ENCODE peak calls at places on chromosomes 13 and 19, in five cellular contexts. One of them, this sample, is unnamed.

GRCh38 chr19:40954573-40954972 is 36.5 kb upstream of the CYP2B6 start:
- DNase-seq in amniotic epithelial cell: peak
- DNase-seq in skeletal muscle cell: no peak
- DNase-seq in stimulated activated CD8-positive, alpha-beta memory T cell treated with anti-CD3 and anti-CD28 coated beads, Interleukin-2, amount 100 ng/mL, for 1 hour: no peak
- DNase-seq in AG04450: no peak
- DNase-seq in this sample: no peak

GRCh38 chr13:109426690-109426990 is 359.7 kb downstream of the IRS2 start:
- DNase-seq in stimulated activated CD8-positive, alpha-beta memory T cell treated with anti-CD3 and anti-CD28 coated beads, Interleukin-2, amount 100 ng/mL, for 1 hour: no peak
- DNase-seq in skeletal muscle cell: no peak
- DNase-seq in amniotic epithelial cell: peak
- DNase-seq in AG04450: no peak
- DNase-seq in this sample: no peak

GRCh38 chr13:26759907-26760834 is at the start of gene GPR12:
- DNase-seq in amniotic epithelial cell: peak
- DNase-seq in AG04450: no peak
- DNase-seq in skeletal muscle cell: no peak
- DNase-seq in stimulated activated CD8-positive, alpha-beta memory T cell treated with anti-CD3 and anti-CD28 coated beads, Interleukin-2, amount 100 ng/mL, for 1 hour: no peak
- DNase-seq in this sample: no peak

GRCh38 chr13:103731959-103732358 is 665.7 kb upstream of the SLC10A2 start:
- DNase-seq in AG04450: no peak
- DNase-seq in stimulated activated CD8-positive, alpha-beta memory T cell treated with anti-CD3 and anti-CD28 coated beads, Interleukin-2, amount 100 ng/mL, for 1 hour: no peak
- DNase-seq in amniotic epithelial cell: no peak
- DNase-seq in skeletal muscle cell: no peak
- DNase-seq in this sample: no peak

GRCh38 chr19:1015782-1016646 is 4.9 kb downstream of the TMEM259 start:
- DNase-seq in stimulated activated CD8-positive, alpha-beta memory T cell treated with anti-CD3 and anti-CD28 coated beads, Interleukin-2, amount 100 ng/mL, for 1 hour: no peak
- DNase-seq in amniotic epithelial cell: no peak
- DNase-seq in AG04450: no peak
- DNase-seq in skeletal muscle cell: no peak
- DNase-seq in this sample: no peak

GRCh38 chr13:49749852-49750251 is 42.6 kb downstream of the KPNA3 start:
- DNase-seq in skeletal muscle cell: no peak
- DNase-seq in AG04450: no peak
- DNase-seq in amniotic epithelial cell: no peak
- DNase-seq in stimulated activated CD8-positive, alpha-beta memory T cell treated with anti-CD3 and anti-CD28 coated beads, Interleukin-2, amount 100 ng/mL, for 1 hour: no peak
- DNase-seq in this sample: no peak

GRCh38 chr19:18397242-18398202 is at the start of gene LRRC25:
- DNase-seq in AG04450: no peak
- DNase-seq in amniotic epithelial cell: no peak
- DNase-seq in skeletal muscle cell: no peak
- DNase-seq in stimulated activated CD8-positive, alpha-beta memory T cell treated with anti-CD3 and anti-CD28 coated beads, Interleukin-2, amount 100 ng/mL, for 1 hour: no peak
- DNase-seq in this sample: no peak

GRCh38 chr13:47085346-47085745 is 188.5 kb upstream of the HTR2A start:
- DNase-seq in stimulated activated CD8-positive, alpha-beta memory T cell treated with anti-CD3 and anti-CD28 coated beads, Interleukin-2, amount 100 ng/mL, for 1 hour: no peak
- DNase-seq in amniotic epithelial cell: peak
- DNase-seq in skeletal muscle cell: no peak
- DNase-seq in AG04450: no peak
- DNase-seq in this sample: no peak

GRCh38 chr19:49588370-49589122 is 2.4 kb upstream of the PRR12 start:
- DNase-seq in AG04450: no peak
- DNase-seq in skeletal muscle cell: no peak
- DNase-seq in stimulated activated CD8-positive, alpha-beta memory T cell treated with anti-CD3 and anti-CD28 coated beads, Interleukin-2, amount 100 ng/mL, for 1 hour: no peak
- DNase-seq in amniotic epithelial cell: no peak
- DNase-seq in this sample: no peak

GRCh38 chr13:23718916-23719470 is 148.8 kb downstream of the TNFRSF19 start:
- DNase-seq in AG04450: no peak
- DNase-seq in amniotic epithelial cell: no peak
- DNase-seq in stimulated activated CD8-positive, alpha-beta memory T cell treated with anti-CD3 and anti-CD28 coated beads, Interleukin-2, amount 100 ng/mL, for 1 hour: no peak
- DNase-seq in skeletal muscle cell: no peak
- DNase-seq in this sample: no peak

GRCh38 chr19:4678881-4679379 is 8.8 kb upstream of the MYDGF start:
- DNase-seq in stimulated activated CD8-positive, alpha-beta memory T cell treated with anti-CD3 and anti-CD28 coated beads, Interleukin-2, amount 100 ng/mL, for 1 hour: no peak
- DNase-seq in amniotic epithelial cell: peak
- DNase-seq in skeletal muscle cell: no peak
- DNase-seq in AG04450: no peak
- DNase-seq in this sample: no peak

GRCh38 chr13:30346789-30347167 is 39.4 kb upstream of the KATNAL1 start:
- DNase-seq in AG04450: no peak
- DNase-seq in stimulated activated CD8-positive, alpha-beta memory T cell treated with anti-CD3 and anti-CD28 coated beads, Interleukin-2, amount 100 ng/mL, for 1 hour: no peak
- DNase-seq in skeletal muscle cell: no peak
- DNase-seq in amniotic epithelial cell: no peak
- DNase-seq in this sample: no peak

GRCh38 chr19:10766681-10767201 is 48.9 kb downstream of the DNM2 start:
- DNase-seq in amniotic epithelial cell: peak
- DNase-seq in skeletal muscle cell: no peak
- DNase-seq in stimulated activated CD8-positive, alpha-beta memory T cell treated with anti-CD3 and anti-CD28 coated beads, Interleukin-2, amount 100 ng/mL, for 1 hour: no peak
- DNase-seq in AG04450: no peak
- DNase-seq in this sample: no peak

GRCh38 chr13:35979378-35979911 is 151.7 kb downstream of the DCLK1 start:
- DNase-seq in amniotic epithelial cell: peak
- DNase-seq in AG04450: peak
- DNase-seq in skeletal muscle cell: peak
- DNase-seq in stimulated activated CD8-positive, alpha-beta memory T cell treated with anti-CD3 and anti-CD28 coated beads, Interleukin-2, amount 100 ng/mL, for 1 hour: no peak
- DNase-seq in this sample: no peak

GRCh38 chr13:30121666-30122065 is 185.7 kb downstream of the KATNAL1 start:
- DNase-seq in stimulated activated CD8-positive, alpha-beta memory T cell treated with anti-CD3 and anti-CD28 coated beads, Interleukin-2, amount 100 ng/mL, for 1 hour: no peak
- DNase-seq in skeletal muscle cell: no peak
- DNase-seq in amniotic epithelial cell: no peak
- DNase-seq in AG04450: no peak
- DNase-seq in this sample: no peak

GRCh38 chr19:33390120-33390907 is 16.8 kb downstream of the CEBPG start:
- DNase-seq in amniotic epithelial cell: peak
- DNase-seq in AG04450: no peak
- DNase-seq in skeletal muscle cell: no peak
- DNase-seq in stimulated activated CD8-positive, alpha-beta memory T cell treated with anti-CD3 and anti-CD28 coated beads, Interleukin-2, amount 100 ng/mL, for 1 hour: no peak
- DNase-seq in this sample: no peak

GRCh38 chr19:10114651-10115391 is 3.3 kb downstream of the P2RY11 start:
- DNase-seq in amniotic epithelial cell: no peak
- DNase-seq in skeletal muscle cell: no peak
- DNase-seq in AG04450: no peak
- DNase-seq in stimulated activated CD8-positive, alpha-beta memory T cell treated with anti-CD3 and anti-CD28 coated beads, Interleukin-2, amount 100 ng/mL, for 1 hour: no peak
- DNase-seq in this sample: no peak

GRCh38 chr13:51549050-51549449 is 35.2 kb upstream of the WDFY2 start:
- DNase-seq in skeletal muscle cell: no peak
- DNase-seq in amniotic epithelial cell: no peak
- DNase-seq in AG04450: no peak
- DNase-seq in stimulated activated CD8-positive, alpha-beta memory T cell treated with anti-CD3 and anti-CD28 coated beads, Interleukin-2, amount 100 ng/mL, for 1 hour: no peak
- DNase-seq in this sample: no peak

GRCh38 chr13:99313473-99313872 is 6.3 kb upstream of the GPR183 start:
- DNase-seq in amniotic epithelial cell: peak
- DNase-seq in stimulated activated CD8-positive, alpha-beta memory T cell treated with anti-CD3 and anti-CD28 coated beads, Interleukin-2, amount 100 ng/mL, for 1 hour: no peak
- DNase-seq in AG04450: no peak
- DNase-seq in skeletal muscle cell: no peak
- DNase-seq in this sample: no peak

GRCh38 chr19:33686687-33687541 is 65.2 kb downstream of the CHST8 start:
- DNase-seq in AG04450: no peak
- DNase-seq in skeletal muscle cell: no peak
- DNase-seq in amniotic epithelial cell: no peak
- DNase-seq in stimulated activated CD8-positive, alpha-beta memory T cell treated with anti-CD3 and anti-CD28 coated beads, Interleukin-2, amount 100 ng/mL, for 1 hour: no peak
- DNase-seq in this sample: no peak

GRCh38 chr13:104975272-104975671 is 1560.2 kb downstream of the EFNB2 start:
- DNase-seq in AG04450: no peak
- DNase-seq in stimulated activated CD8-positive, alpha-beta memory T cell treated with anti-CD3 and anti-CD28 coated beads, Interleukin-2, amount 100 ng/mL, for 1 hour: no peak
- DNase-seq in skeletal muscle cell: no peak
- DNase-seq in amniotic epithelial cell: no peak
- DNase-seq in this sample: no peak

GRCh38 chr19:5973376-5973775 is 4.6 kb downstream of the RANBP3 start:
- DNase-seq in skeletal muscle cell: no peak
- DNase-seq in AG04450: no peak
- DNase-seq in stimulated activated CD8-positive, alpha-beta memory T cell treated with anti-CD3 and anti-CD28 coated beads, Interleukin-2, amount 100 ng/mL, for 1 hour: no peak
- DNase-seq in amniotic epithelial cell: no peak
- DNase-seq in this sample: no peak

GRCh38 chr19:11486661-11487503 is 6.0 kb upstream of the ELAVL3 start:
- DNase-seq in stimulated activated CD8-positive, alpha-beta memory T cell treated with anti-CD3 and anti-CD28 coated beads, Interleukin-2, amount 100 ng/mL, for 1 hour: no peak
- DNase-seq in skeletal muscle cell: no peak
- DNase-seq in AG04450: no peak
- DNase-seq in amniotic epithelial cell: no peak
- DNase-seq in this sample: no peak

GRCh38 chr19:47699360-47699917 is 13.8 kb upstream of the EHD2 start:
- DNase-seq in AG04450: no peak
- DNase-seq in amniotic epithelial cell: peak
- DNase-seq in stimulated activated CD8-positive, alpha-beta memory T cell treated with anti-CD3 and anti-CD28 coated beads, Interleukin-2, amount 100 ng/mL, for 1 hour: no peak
- DNase-seq in skeletal muscle cell: no peak
- DNase-seq in this sample: no peak

GRCh38 chr19:33687761-33688656 is 66.3 kb downstream of the CHST8 start:
- DNase-seq in AG04450: no peak
- DNase-seq in stimulated activated CD8-positive, alpha-beta memory T cell treated with anti-CD3 and anti-CD28 coated beads, Interleukin-2, amount 100 ng/mL, for 1 hour: no peak
- DNase-seq in amniotic epithelial cell: no peak
- DNase-seq in skeletal muscle cell: no peak
- DNase-seq in this sample: no peak

GRCh38 chr13:97395437-97396136 is 38.4 kb upstream of the RAP2A start:
- DNase-seq in amniotic epithelial cell: peak
- DNase-seq in skeletal muscle cell: no peak
- DNase-seq in AG04450: no peak
- DNase-seq in stimulated activated CD8-positive, alpha-beta memory T cell treated with anti-CD3 and anti-CD28 coated beads, Interleukin-2, amount 100 ng/mL, for 1 hour: no peak
- DNase-seq in this sample: no peak

GRCh38 chr19:43148233-43148632 is 38.1 kb downstream of the PSG5 start:
- DNase-seq in skeletal muscle cell: peak
- DNase-seq in AG04450: peak
- DNase-seq in stimulated activated CD8-positive, alpha-beta memory T cell treated with anti-CD3 and anti-CD28 coated beads, Interleukin-2, amount 100 ng/mL, for 1 hour: no peak
- DNase-seq in amniotic epithelial cell: peak
- DNase-seq in this sample: no peak

GRCh38 chr13:77065456-77066147 is 38.6 kb upstream of the FBXL3 start:
- DNase-seq in amniotic epithelial cell: no peak
- DNase-seq in AG04450: no peak
- DNase-seq in stimulated activated CD8-positive, alpha-beta memory T cell treated with anti-CD3 and anti-CD28 coated beads, Interleukin-2, amount 100 ng/mL, for 1 hour: no peak
- DNase-seq in skeletal muscle cell: no peak
- DNase-seq in this sample: no peak

GRCh38 chr13:35978607-35979316 is 152.4 kb downstream of the DCLK1 start:
- DNase-seq in skeletal muscle cell: peak
- DNase-seq in amniotic epithelial cell: peak
- DNase-seq in stimulated activated CD8-positive, alpha-beta memory T cell treated with anti-CD3 and anti-CD28 coated beads, Interleukin-2, amount 100 ng/mL, for 1 hour: no peak
- DNase-seq in AG04450: no peak
- DNase-seq in this sample: no peak

GRCh38 chr13:52862358-52863206 is 14.1 kb upstream of the PCDH8 start:
- DNase-seq in stimulated activated CD8-positive, alpha-beta memory T cell treated with anti-CD3 and anti-CD28 coated beads, Interleukin-2, amount 100 ng/mL, for 1 hour: no peak
- DNase-seq in skeletal muscle cell: no peak
- DNase-seq in amniotic epithelial cell: no peak
- DNase-seq in AG04450: no peak
- DNase-seq in this sample: no peak

This sample was measured in osteocyte.